ENCODE peak calls at places on chromosomes 7 and 10, in five cellular contexts. B is trophoblast cell, V is neuronal stem cell, K is mesenchymal stem cell, W is IMR-90. Y is an unnamed sample.

GRCh38 chr10:71325258-71325657 is 6.2 kb downstream of the SLC29A3 start:
- DNase-seq in B (no peak), V (no peak), K (no peak), W (no peak), Y (no peak)

GRCh38 chr7:22589641-22590141 is 89.7 kb upstream of the STEAP1B start:
- DNase-seq in B (no peak), V (peak; percentile 14), K (peak; percentile 35), W (peak; percentile 81), Y (no peak)

GRCh38 chr7:106583133-106583532 is 77.8 kb downstream of the CCDC71L start:
- DNase-seq in B (no peak), V (no peak), K (peak; percentile 44), W (peak; percentile 90), Y (no peak)

GRCh38 chr7:26574476-26574875 is 282.8 kb downstream of the SNX10 start:
- DNase-seq in B (peak; percentile 65), V (no peak), K (no peak), W (no peak), Y (peak; percentile 59)

GRCh38 chr10:114635797-114636550 is 22.1 kb downstream of the ABLIM1 start:
- DNase-seq in B (no peak), V (no peak), K (no peak), W (no peak), Y (no peak)

GRCh38 chr10:80199828-80200227 is 5.5 kb downstream of the ANXA11 start:
- DNase-seq in B (peak; percentile 38), V (no peak), K (peak; percentile 84), W (peak; percentile 82), Y (peak; percentile 46)

GRCh38 chr7:123096434-123096833 is 100.9 kb upstream of the TAS2R16 start:
- DNase-seq in B (no peak), V (no peak), K (no peak), W (no peak), Y (no peak)

GRCh38 chr7:109003742-109004141 is 434.1 kb downstream of the DNAJB9 start:
- DNase-seq in B (peak; percentile 2), V (no peak), K (peak; percentile 54), W (no peak), Y (peak; percentile 58)

GRCh38 chr10:97002670-97003069 is 170.6 kb downstream of the LCOR start:
- DNase-seq in B (no peak), V (no peak), K (no peak), W (no peak), Y (no peak)

GRCh38 chr7:116330961-116331360 is 120.6 kb downstream of the TES start:
- DNase-seq in B (no peak), V (no peak), K (no peak), W (peak; percentile 29), Y (no peak)

GRCh38 chr7:94396044-94396443 is 1.3 kb downstream of the COL1A2 start:
- DNase-seq in B (no peak), V (no peak), K (peak; percentile 64), W (peak; percentile 74), Y (peak; percentile 18)

GRCh38 chr10:44468525-44468924 is 83.6 kb upstream of the CXCL12 start:
- DNase-seq in B (no peak), V (no peak), K (no peak), W (no peak), Y (no peak)

GRCh38 chr7:42673951-42674350 is 237.9 kb downstream of the C7orf25 start:
- DNase-seq in B (no peak), V (no peak), K (peak; percentile 17), W (no peak), Y (peak; percentile 16)

GRCh38 chr7:117682681-117683385 is 190.4 kb downstream of the CTTNBP2 start:
- DNase-seq in B (peak; percentile 89), V (no peak), K (peak; percentile 75), W (peak; percentile 19), Y (peak; percentile 63)

GRCh38 chr7:75702515-75702914 is 36.2 kb downstream of the HIP1 start:
- DNase-seq in B (no peak), V (no peak), K (no peak), W (no peak), Y (no peak)

GRCh38 chr7:28107960-28108359 is 72.6 kb downstream of the JAZF1 start:
- DNase-seq in B (no peak), V (no peak), K (peak; percentile 33), W (no peak), Y (no peak)

GRCh38 chr7:27868117-27868516 is 128.2 kb downstream of the TAX1BP1 start:
- DNase-seq in B (no peak), V (no peak), K (peak; percentile 12), W (peak; percentile 29), Y (peak; percentile 18)

GRCh38 chr10:77667426-77668324 is 30.1 kb upstream of the KCNMA1 start:
- DNase-seq in B (no peak), V (no peak), K (no peak), W (no peak), Y (no peak)

GRCh38 chr10:84333864-84334451 is 5.6 kb downstream of the CCSER2 start:
- DNase-seq in B (peak; percentile 42), V (no peak), K (no peak), W (peak; percentile 55), Y (peak; percentile 44)

GRCh38 chr7:87739306-87739705 is 111.1 kb downstream of the RUNDC3B start:
- DNase-seq in B (no peak), V (no peak), K (no peak), W (no peak), Y (no peak)

GRCh38 chr7:3922175-3922635 is 621.2 kb downstream of the SDK1 start:
- DNase-seq in B (peak; percentile 86), V (peak; percentile 6), K (peak; percentile 97), W (peak; percentile 90), Y (peak; percentile 98)
- H4K8ac ChIP-seq in B (no peak overlapping the region), V (no peak overlapping the region), K (peak overlapping the region; percentile 33), W (no peak overlapping the region), Y (no peak overlapping the region)

GRCh38 chr7:8126768-8127167 is 135.2 kb downstream of the ICA1 start:
- DNase-seq in B (no peak), V (no peak), K (no peak), W (no peak), Y (no peak)

GRCh38 chr7:8129323-8129659 is 132.7 kb downstream of the ICA1 start:
- DNase-seq in B (no peak), V (no peak), K (no peak), W (no peak), Y (no peak)

GRCh38 chr7:8128457-8129322 is 133.3 kb downstream of the ICA1 start:
- DNase-seq in B (no peak), V (no peak), K (no peak), W (no peak), Y (no peak)

GRCh38 chr7:8121243-8121642 is 140.7 kb downstream of the ICA1 start:
- DNase-seq in B (no peak), V (no peak), K (no peak), W (no peak), Y (no peak)

GRCh38 chr7:8125680-8126444 is 136.1 kb downstream of the ICA1 start:
- DNase-seq in B (no peak), V (no peak), K (no peak), W (no peak), Y (no peak)
- H3K9ac ChIP-seq in B (no peak overlapping the region), V (no peak overlapping the region), K (no peak overlapping the region), W (no peak overlapping the region), Y (no peak overlapping the region)

GRCh38 chr10:22657566-22658190 is 56.7 kb downstream of the PIP4K2A start:
- DNase-seq in B (no peak), V (no peak), K (no peak), W (peak; percentile 53), Y (no peak)
- H3K27ac ChIP-seq in B (no peak overlapping the region), V (no peak overlapping the region), K (peak overlapping the region; percentile 50), W (no peak overlapping the region), Y (no peak overlapping the region)

GRCh38 chr7:151876899-151877777 is at the start of gene PRKAG2:
- DNase-seq in B (peak; percentile 19), V (peak; percentile 45), K (peak; percentile 31), W (no peak), Y (peak; percentile 44)
- H4K8ac ChIP-seq in B (no peak within 1 kb of the TSS), V (no peak within 1 kb of the TSS), K (peak within 1 kb of the TSS; percentile 56), W (no peak within 1 kb of the TSS), Y (no peak within 1 kb of the TSS)

Y was measured in mesendoderm.